ENCODE peak calls at places on chromosomes 4 and X, in seven cellular contexts. L is fibroblast of pulmonary artery, T is type B pancreatic cell, P is lung, B is heart right ventricle, D is Peyer's patch, A is tibial nerve. J is an unnamed sample.

GRCh38 chrX:49291615-49292337 is 11.7 kb upstream of the GAGE10 start:
- DNase-seq in L (peak), T (no peak), P (peak), B (peak), D (peak), A (peak), J (peak)

GRCh38 chr4:75834095-75834771 is 68.0 kb downstream of the PPEF2 start:
- DNase-seq in L (no peak), T (no peak), P (no peak), B (no peak), D (no peak), A (no peak), J (no peak)

GRCh38 chr4:13857800-13858199 is 230.3 kb upstream of the BOD1L1 start:
- DNase-seq in L (no peak), T (no peak), P (no peak), B (no peak), D (no peak), A (no peak), J (no peak)

GRCh38 chrX:151151668-151152267 is 24.6 kb upstream of the GPR50 start:
- DNase-seq in L (peak), T (no peak), P (no peak), B (peak), D (no peak), A (no peak), J (peak)

GRCh38 chrX:103918584-103919335 is 43.7 kb upstream of the TMSB15B start:
- DNase-seq in L (peak), T (peak), P (peak), B (peak), D (peak), A (peak), J (peak)

GRCh38 chr4:6416518-6417286 is 55.7 kb downstream of the PPP2R2C start:
- DNase-seq in L (no peak), T (no peak), P (no peak), B (no peak), D (no peak), A (no peak), J (no peak)

GRCh38 chr4:55367084-55367722 is 21.2 kb downstream of the SRD5A3 start:
- DNase-seq in L (no peak), T (no peak), P (no peak), B (no peak), D (no peak), A (no peak), J (no peak)

GRCh38 chrX:107565916-107566602 is 62.3 kb upstream of the PRPS1 start:
- DNase-seq in L (peak), T (no peak), P (no peak), B (no peak), D (no peak), A (no peak), J (no peak)

GRCh38 chrX:386768-387575 is at the start of gene PPP2R3B:
- DNase-seq in L (peak), T (peak), P (peak), B (peak), D (peak), A (peak), J (peak)

GRCh38 chrX:69615323-69615722 is 590 bp upstream of the EDA start:
- DNase-seq in L (no peak), T (no peak), P (no peak), B (no peak), D (no peak), A (no peak), J (no peak)

GRCh38 chrX:22629105-22629725 is 356.5 kb downstream of the CBLL2 start:
- DNase-seq in L (peak), T (no peak), P (no peak), B (no peak), D (no peak), A (no peak), J (no peak)

GRCh38 chrX:13533726-13534125 is 35.7 kb upstream of the EGFL6 start:
- DNase-seq in L (peak), T (no peak), P (no peak), B (no peak), D (no peak), A (no peak), J (no peak)

GRCh38 chrX:46865281-46865680 is 28.4 kb downstream of the RP2 start:
- DNase-seq in L (peak), T (no peak), P (no peak), B (no peak), D (no peak), A (no peak), J (no peak)

GRCh38 chr4:83268491-83268890 is 16.1 kb downstream of the COQ2 start:
- DNase-seq in L (no peak), T (no peak), P (no peak), B (no peak), D (no peak), A (no peak), J (no peak)

GRCh38 chr4:169823685-169824084 is 65.9 kb upstream of the HPF1 start:
- DNase-seq in L (peak), T (peak), P (no peak), B (peak), D (no peak), A (no peak), J (no peak)

GRCh38 chr4:109294468-109295020 is 7.9 kb downstream of the COL25A1 start:
- DNase-seq in L (peak), T (no peak), P (no peak), B (no peak), D (no peak), A (no peak), J (no peak)

GRCh38 chr4:123449362-123449761 is 52.8 kb downstream of the SPRY1 start:
- DNase-seq in L (no peak), T (no peak), P (no peak), B (no peak), D (no peak), A (no peak), J (no peak)

GRCh38 chrX:155179343-155179997 is 36.8 kb upstream of the VBP1 start:
- DNase-seq in L (peak), T (no peak), P (no peak), B (no peak), D (no peak), A (no peak), J (no peak)
- TF ChIP-seq CTCF in L (no peak), T (no peak), P (no peak), B (peak), D (no peak), A (no peak), J (no peak)

GRCh38 chr4:139229534-139230039 is 50.4 kb downstream of the MGARP start:
- DNase-seq in L (peak), T (no peak), P (no peak), B (peak), D (no peak), A (no peak), J (no peak)

GRCh38 chr4:139227729-139228404 is 50.8 kb upstream of the ELF2 start:
- DNase-seq in L (no peak), T (no peak), P (no peak), B (no peak), D (no peak), A (no peak), J (no peak)

GRCh38 chr4:139234258-139234657 is 45.8 kb downstream of the MGARP start:
- DNase-seq in L (no peak), T (no peak), P (no peak), B (no peak), D (no peak), A (no peak), J (no peak)

DNA sequence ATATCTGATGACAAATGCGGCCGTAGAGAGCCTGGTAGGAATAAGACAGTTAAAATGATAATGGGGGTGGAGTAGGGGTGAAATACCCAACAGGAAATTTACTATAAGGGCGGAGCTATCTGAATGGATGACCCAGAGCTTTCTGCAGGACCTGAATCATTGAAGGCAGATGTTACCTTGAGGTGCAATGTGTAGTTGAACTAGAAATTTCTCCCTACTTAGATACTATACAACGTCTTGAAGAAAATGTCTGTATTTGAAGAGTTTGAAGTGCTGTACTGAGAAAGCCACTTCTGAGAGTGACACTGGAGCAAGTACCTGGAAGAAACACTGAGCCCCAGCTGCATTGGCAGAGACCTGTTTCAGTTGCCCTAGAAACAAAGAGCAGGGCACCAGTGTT is 47.3 kb downstream of the MGARP start:
- DNase-seq in L (no peak), T (no peak), P (no peak), B (no peak), D (no peak), A (no peak), J (no peak)
- TF ChIP-seq CTCF in L (no peak), T (no peak), P (no peak), B (no peak), D (no peak), A (no peak), J (no peak)

GRCh38 chr4:1779588-1780382 is 13.3 kb upstream of the FGFR3 start:
- DNase-seq in L (no peak), T (no peak), P (no peak), B (no peak), D (no peak), A (no peak), J (no peak)

GRCh38 chr4:1775731-1776500 is 17.2 kb upstream of the FGFR3 start:
- DNase-seq in L (no peak), T (no peak), P (no peak), B (no peak), D (no peak), A (no peak), J (no peak)

GRCh38 chr4:1778642-1779392 is 14.3 kb upstream of the FGFR3 start:
- DNase-seq in L (no peak), T (no peak), P (no peak), B (no peak), D (no peak), A (no peak), J (no peak)

GRCh38 chr4:1776521-1777161 is 16.5 kb upstream of the FGFR3 start:
- DNase-seq in L (no peak), T (no peak), P (no peak), B (no peak), D (no peak), A (no peak), J (no peak)

GRCh38 chr4:1777822-1778641 is 15.1 kb upstream of the FGFR3 start:
- DNase-seq in L (peak), T (no peak), P (no peak), B (no peak), D (no peak), A (no peak), J (no peak)
- TF ChIP-seq CTCF in L (peak), T (peak), P (no peak), B (no peak), D (no peak), A (no peak), J (no peak)

GRCh38 chr4:118684873-118685811 is at the start of gene METTL14:
- DNase-seq in L (peak), T (peak), P (peak), B (peak), D (peak), A (peak), J (peak)
- TF ChIP-seq CTCF in L (no peak), T (peak), P (no peak), B (peak), D (peak), A (no peak), J (no peak)

DNA sequence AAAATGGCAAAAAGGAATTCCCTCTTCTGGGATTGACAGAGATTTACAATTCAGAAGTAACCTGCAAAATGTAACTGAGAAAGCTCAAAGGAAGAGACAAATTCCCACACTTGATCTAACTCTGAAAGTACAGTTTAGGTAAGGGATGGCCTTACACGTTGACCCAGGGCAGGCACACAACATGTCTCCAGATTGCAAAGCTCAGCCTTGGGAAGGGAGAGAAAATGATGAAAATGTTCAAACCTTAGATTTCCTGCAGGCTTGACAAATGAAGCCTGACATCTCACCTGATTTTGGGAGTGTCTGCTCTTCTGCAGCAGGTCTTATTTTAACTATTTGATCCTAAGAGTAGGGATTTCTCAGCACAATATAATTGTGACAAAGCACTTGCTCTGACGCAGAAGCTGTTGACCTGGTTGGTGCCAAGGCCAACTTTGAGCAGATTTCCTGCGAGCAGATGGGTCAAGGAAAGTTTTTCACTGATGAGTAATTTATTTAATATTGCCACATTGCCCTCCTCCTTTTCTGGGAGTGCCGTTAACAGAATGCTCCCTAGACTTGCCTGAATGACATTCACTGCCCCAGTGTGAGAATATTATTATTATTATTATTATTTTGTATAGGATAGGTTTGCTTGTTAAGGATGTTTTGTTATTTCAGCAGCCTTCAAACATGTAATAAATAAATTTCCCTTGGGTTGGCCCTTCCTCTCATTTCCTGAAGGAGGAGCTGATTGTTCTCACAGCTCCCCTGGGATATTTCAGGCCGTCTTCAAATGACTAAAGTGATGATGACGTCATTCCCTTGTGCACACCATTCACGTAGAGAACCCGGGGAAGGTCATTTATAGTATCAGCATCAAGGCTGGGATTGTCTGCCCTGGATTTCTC is 157.1 kb downstream of the VEGFC start:
- DNase-seq in L (peak), T (no peak), P (no peak), B (peak), D (no peak), A (no peak), J (no peak)
- TF ChIP-seq CTCF in L (peak), T (no peak), P (no peak), B (no peak), D (no peak), A (no peak), J (no peak)

DNA sequence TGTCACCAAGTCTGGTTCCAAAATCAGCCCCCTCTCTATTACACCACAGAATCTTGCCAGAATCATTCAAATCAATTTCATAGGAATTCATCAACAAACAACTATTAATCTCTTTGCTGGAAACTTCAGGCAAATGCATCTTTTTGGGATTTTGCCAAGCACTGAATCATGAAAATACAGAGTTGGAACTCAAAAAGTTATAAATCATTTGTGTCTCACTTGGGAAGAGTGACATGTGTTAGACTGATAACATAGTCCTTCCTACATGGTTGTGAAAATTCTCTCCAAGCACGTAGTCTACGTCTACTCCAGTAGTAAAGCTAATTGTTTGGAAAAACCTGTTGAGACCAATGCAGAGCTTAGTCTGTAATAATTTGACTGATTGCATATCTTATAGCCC is 19.0 kb downstream of the CXCL8 start:
- DNase-seq in L (peak), T (no peak), P (no peak), B (no peak), D (no peak), A (no peak), J (no peak)
- TF ChIP-seq CTCF in L (no peak), T (no peak), P (no peak), B (no peak), D (no peak), A (no peak), J (no peak)

GRCh38 chr4:147518846-147519767 is 38.2 kb downstream of the EDNRA start:
- DNase-seq in L (peak), T (no peak), P (peak), B (peak), D (no peak), A (no peak), J (no peak)
- TF ChIP-seq CTCF in L (no peak), T (peak), P (no peak), B (peak), D (peak), A (peak), J (peak)